ENCODE peak calls at places on chromosomes 4 and X, in four cellular contexts. F, T, G and Q are unnamed samples.
A peak's percentile ranks its signal among the peaks of the same experiment; 100 is the strongest.

GRCh38 chr4:87419578-87420249 is 2.7 kb upstream of the NUDT9 start:
- DNase-seq in F (no peak), T (no peak), G (no peak), Q (no peak)

GRCh38 chr4:185211035-185211434 is 1.6 kb downstream of the SNX25 start:
- DNase-seq in F (peak; percentile 28), T (peak; percentile 20), G (no peak), Q (no peak)

GRCh38 chr4:120509719-120510118 is 412.8 kb downstream of the PRDM5 start:
- DNase-seq in F (no peak), T (no peak), G (no peak), Q (no peak)

GRCh38 chrX:24870143-24870542 is 145.6 kb downstream of the ARX start:
- DNase-seq in F (peak; percentile 67), T (peak; percentile 22), G (no peak), Q (no peak)

GRCh38 chr4:7124643-7125442 is 57.0 kb upstream of the GRPEL1 start:
- DNase-seq in F (peak; percentile 95), T (peak; percentile 97), G (no peak), Q (peak; percentile 23)

GRCh38 chrX:107684956-107685385 is 56.7 kb downstream of the PRPS1 start:
- DNase-seq in F (no peak), T (peak; percentile 73), G (no peak), Q (peak; percentile 65)

GRCh38 chr4:24471623-24472510 is 112.5 kb downstream of the DHX15 start:
- DNase-seq in F (no peak), T (no peak), G (no peak), Q (no peak)

GRCh38 chrX:960821-961220 is 251.6 kb downstream of the CRLF2 start:
- DNase-seq in F (no peak), T (no peak), G (no peak), Q (no peak)

GRCh38 chr4:127586922-127587571 is 45.7 kb upstream of the INTU start:
- DNase-seq in F (peak; percentile 39), T (peak; percentile 51), G (peak; percentile 25), Q (peak; percentile 45)

GRCh38 chr4:26175016-26175786 is 145.6 kb upstream of the RBPJ start:
- DNase-seq in F (no peak), T (no peak), G (no peak), Q (no peak)

GRCh38 chrX:66203114-66203513 is 39.1 kb downstream of the HEPH start:
- DNase-seq in F (no peak), T (no peak), G (no peak), Q (no peak)

GRCh38 chr4:21451032-21451431 is 497.5 kb downstream of the KCNIP4 start:
- DNase-seq in F (peak; percentile 4), T (peak; percentile 64), G (no peak), Q (peak; percentile 89)

GRCh38 chrX:153684447-153685178 is 3.1 kb upstream of the SLC6A8 start:
- DNase-seq in F (no peak), T (no peak), G (no peak), Q (no peak)

GRCh38 chrX:107204063-107204605 is 2.1 kb downstream of the NUP62CL start:
- DNase-seq in F (no peak), T (no peak), G (no peak), Q (no peak)

GRCh38 chr4:111943796-111944203 is 201.5 kb upstream of the FAM241A start:
- DNase-seq in F (no peak), T (peak; percentile 40), G (no peak), Q (peak; percentile 46)

GRCh38 chr4:7582313-7583096 is 147.8 kb upstream of the PSAPL1 start:
- DNase-seq in F (no peak), T (no peak), G (no peak), Q (no peak)

GRCh38 chr4:88969271-88969670 is 87.7 kb downstream of the FAM13A start:
- DNase-seq in F (no peak), T (no peak), G (no peak), Q (no peak)

GRCh38 chrX:16970977-16971376 is 24.5 kb downstream of the REPS2 start:
- DNase-seq in F (peak; percentile 30), T (peak; percentile 62), G (no peak), Q (peak; percentile 82)

GRCh38 chrX:10507181-10507580 is 113.2 kb downstream of the MID1 start:
- DNase-seq in F (peak; percentile 16), T (no peak), G (no peak), Q (peak; percentile 58)

GRCh38 chr4:36243355-36244256 is 708 bp downstream of the ARAP2 start:
- DNase-seq in F (peak; percentile 1), T (peak; percentile 16), G (peak; percentile 66), Q (peak; percentile 61)

GRCh38 chrX:17529349-17529748 is 154.3 kb downstream of the NHS start:
- DNase-seq in F (no peak), T (no peak), G (no peak), Q (no peak)

GRCh38 chrX:40154853-40155616 is 57.3 kb upstream of the BCOR start:
- DNase-seq in F (peak; percentile 50), T (peak; percentile 61), G (no peak), Q (no peak)

GRCh38 chr4:84563002-84563401 is 19.9 kb upstream of the CDS1 start:
- DNase-seq in F (no peak), T (no peak), G (no peak), Q (no peak)

GRCh38 chrX:107659768-107660167 is 31.5 kb downstream of the PRPS1 start:
- DNase-seq in F (peak; percentile 64), T (peak; percentile 84), G (peak; percentile 17), Q (peak; percentile 27)

GRCh38 chr4:89868999-89869589 is 25.6 kb upstream of the MMRN1 start:
- DNase-seq in F (peak; percentile 5), T (peak; percentile 43), G (no peak), Q (no peak)

GRCh38 chr4:48944252-48944651 is 37.7 kb upstream of the OCIAD2 start:
- DNase-seq in F (no peak), T (no peak), G (no peak), Q (peak; percentile 98)

GRCh38 chr4:54440394-54441223 is 211.5 kb downstream of the PDGFRA start:
- DNase-seq in F (peak; percentile 34), T (peak; percentile 56), G (peak; percentile 4), Q (peak; percentile 18)

GRCh38 chrX:132092439-132093065 is 35.3 kb downstream of the FRMD7 start:
- DNase-seq in F (peak; percentile 61), T (peak; percentile 74), G (peak; percentile 54), Q (peak; percentile 54)

GRCh38 chr4:1080961-1081688 is 32.2 kb downstream of the RNF212 start:
- DNase-seq in F (peak; percentile 71), T (peak; percentile 54), G (no peak), Q (peak; percentile 93)

GRCh38 chr4:186628058-186628711 is 72.8 kb upstream of the MTNR1A start:
- DNase-seq in F (no peak), T (no peak), G (peak; percentile 71), Q (no peak)

GRCh38 chrX:66863721-66864120 is 224.8 kb upstream of the EDA2R start:
- DNase-seq in F (no peak), T (no peak), G (no peak), Q (no peak)

GRCh38 chrX:41759817-41760216 is 35.8 kb downstream of the GPR82 start:
- DNase-seq in F (peak; percentile 54), T (peak; percentile 67), G (no peak), Q (peak; percentile 3)

GRCh38 chr4:143586080-143586479 is 72.6 kb downstream of the SMARCA5 start:
- DNase-seq in F (peak; percentile 42), T (no peak), G (no peak), Q (no peak)

GRCh38 chr4:112279882-112280315 is 5.8 kb downstream of the TIFA start:
- DNase-seq in F (peak; percentile 13), T (no peak), G (no peak), Q (no peak)

GRCh38 chr4:110631582-110632505 is 9.0 kb upstream of the PITX2 start:
- DNase-seq in F (peak; percentile 84), T (peak; percentile 86), G (no peak), Q (peak; percentile 56)

GRCh38 chrX:41045960-41046567 is 39.2 kb upstream of the USP9X start:
- DNase-seq in F (peak; percentile 17), T (peak; percentile 85), G (no peak), Q (no peak)

GRCh38 chr4:7326306-7326692 is 108.4 kb downstream of the PSAPL1 start:
- DNase-seq in F (no peak), T (no peak), G (no peak), Q (no peak)

GRCh38 chr4:140308366-140309123 is 64.9 kb upstream of the SCOC start:
- DNase-seq in F (peak; percentile 98), T (peak; percentile 98), G (no peak), Q (peak; percentile 92)

GRCh38 chr4:88526221-88526815 is 2.7 kb upstream of the PYURF start:
- DNase-seq in F (no peak), T (peak; percentile 29), G (no peak), Q (peak; percentile 49)

DNA sequence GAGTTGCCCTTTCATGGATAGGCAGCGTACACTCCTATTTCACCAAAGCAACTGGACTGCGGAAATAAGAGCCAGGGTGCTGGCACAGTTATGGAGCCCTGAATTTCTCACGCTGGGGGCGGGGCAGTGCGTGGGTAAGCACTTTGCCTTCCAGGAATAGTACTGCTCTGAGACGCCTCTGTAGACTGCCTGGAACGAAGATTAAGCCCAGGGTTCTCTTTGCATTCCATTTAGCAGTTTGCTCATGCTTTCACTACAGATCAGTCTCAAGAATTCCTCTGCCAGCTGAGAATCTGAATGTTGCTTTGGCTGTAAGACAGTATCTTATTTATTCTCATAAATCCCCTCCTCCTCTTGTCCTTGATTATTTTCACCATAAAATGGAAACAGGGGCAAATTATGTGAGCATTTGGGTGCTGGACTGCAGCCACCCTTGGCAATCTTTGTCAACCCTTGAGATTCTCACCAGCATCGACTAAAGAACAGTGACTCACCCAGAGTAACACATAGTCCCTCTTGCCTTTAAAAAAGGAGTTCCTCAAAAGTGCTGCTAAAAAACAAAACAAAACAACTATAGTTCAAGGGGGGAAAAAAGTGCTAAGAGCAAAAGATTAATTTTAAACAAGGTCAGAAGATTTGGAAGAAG is 88.9 kb upstream of the CITED1 start:
- DNase-seq in F (peak; percentile 50), T (peak; percentile 63), G (no peak), Q (no peak)
- H3K9ac ChIP-seq in F (no peak overlapping the region), T (no peak overlapping the region), G (no peak overlapping the region), Q (no peak overlapping the region)

GRCh38 chr4:98558770-98559169 is 99.6 kb downstream of the TSPAN5 start:
- DNase-seq in F (no peak), T (no peak), G (no peak), Q (no peak)
- H3K9ac ChIP-seq in F (no peak overlapping the region), T (no peak overlapping the region), G (no peak overlapping the region), Q (no peak overlapping the region)

GRCh38 chr4:3862640-3863420 is 96.6 kb downstream of the ADRA2C start:
- DNase-seq in F (no peak), T (no peak), G (no peak), Q (no peak)
- H3K9ac ChIP-seq in F (no peak overlapping the region), T (no peak overlapping the region), G (no peak overlapping the region), Q (no peak overlapping the region)

GRCh38 chr4:105937759-105938158 is 42.5 kb downstream of the NPNT start:
- DNase-seq in F (no peak), T (no peak), G (no peak), Q (no peak)
- H3K9ac ChIP-seq in F (no peak overlapping the region), T (no peak overlapping the region), G (no peak overlapping the region), Q (no peak overlapping the region)

DNA sequence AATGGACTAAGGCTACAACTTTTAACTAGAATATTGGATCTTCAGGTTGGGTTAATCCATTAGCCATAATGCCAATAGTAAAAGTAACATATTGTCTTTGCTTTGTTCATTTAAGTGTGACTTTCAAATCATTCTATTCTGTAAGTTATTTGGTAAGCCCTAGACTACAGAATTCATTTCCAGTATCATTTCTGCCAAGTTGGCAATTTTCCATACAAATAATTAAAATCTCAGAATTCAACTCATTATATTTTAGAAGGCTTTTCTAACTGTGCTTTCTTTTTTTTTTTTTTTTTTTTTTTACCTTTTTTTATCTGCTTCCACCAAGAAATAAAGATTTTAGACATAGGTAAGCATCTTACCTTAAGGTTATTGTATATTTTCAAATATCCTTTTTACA is 173.4 kb downstream of the DCTD start:
- DNase-seq in F (no peak), T (no peak), G (no peak), Q (no peak)
- H3K9ac ChIP-seq in F (no peak overlapping the region), T (no peak overlapping the region), G (no peak overlapping the region), Q (no peak overlapping the region)

GRCh38 chr4:38322709-38323108 is 341.3 kb upstream of the KLF3 start:
- DNase-seq in F (peak; percentile 87), T (peak; percentile 94), G (no peak), Q (no peak)
- H3K9ac ChIP-seq in F (no peak overlapping the region), T (no peak overlapping the region), G (no peak overlapping the region), Q (no peak overlapping the region)